ENCODE peak calls at places on chromosomes 11 and 22, in seven cellular contexts. R is fibroblast of lung, A is uterus, S is HCT116, Z is adrenal gland, E is A549, M is suprapubic skin. X is an unnamed sample.

GRCh38 chr11:113505046-113505445 is 29.8 kb upstream of the DRD2 start:
- DNase-seq in R (no peak), A (no peak), S (no peak), Z (no peak), E (no peak), M (no peak), X (peak; percentile 16)

GRCh38 chr22:50175921-50176849 is 5.7 kb downstream of the PANX2 start:
- DNase-seq in R (no peak), A (no peak), S (no peak), Z (no peak), E (no peak), M (no peak), X (no peak)

GRCh38 chr11:58503361-58503856 is 4.5 kb downstream of the OR5B21 start:
- DNase-seq in R (no peak), A (no peak), S (no peak), Z (no peak), E (no peak), M (no peak), X (no peak)

GRCh38 chr11:69430566-69430965 is 50.9 kb upstream of the LINC01488 start:
- DNase-seq in R (no peak), A (no peak), S (no peak), Z (no peak), E (no peak), M (no peak), X (no peak)

GRCh38 chr22:20653795-20654342 is 120.0 kb upstream of the SERPIND1 start:
- DNase-seq in R (no peak), A (no peak), S (no peak), Z (no peak), E (no peak), M (no peak), X (peak; percentile 37)

GRCh38 chr11:3036419-3036818 is 20.8 kb downstream of the CARS1 start:
- DNase-seq in R (no peak), A (no peak), S (no peak), Z (no peak), E (no peak), M (no peak), X (no peak)

GRCh38 chr11:116927163-116927772 is 89.8 kb upstream of the APOA1 start:
- DNase-seq in R (no peak), A (no peak), S (no peak), Z (no peak), E (no peak), M (no peak), X (no peak)

GRCh38 chr11:8070417-8071101 is 10.5 kb upstream of the TUB start:
- DNase-seq in R (peak; percentile 74), A (peak; percentile 22), S (peak; percentile 21), Z (no peak), E (peak; percentile 84), M (no peak), X (no peak)

GRCh38 chr11:123653405-123653996 is 923 bp downstream of the SCN3B start:
- DNase-seq in R (no peak), A (no peak), S (no peak), Z (no peak), E (peak; percentile 33), M (no peak), X (no peak)

GRCh38 chr11:19101803-19102520 is 15.0 kb upstream of the ZDHHC13 start:
- DNase-seq in R (no peak), A (no peak), S (no peak), Z (no peak), E (no peak), M (no peak), X (no peak)

GRCh38 chr11:46865340-46865739 is 19.3 kb upstream of the CKAP5 start:
- DNase-seq in R (peak; percentile 85), A (no peak), S (no peak), Z (no peak), E (no peak), M (no peak), X (no peak)

GRCh38 chr11:16226245-16226644 is 130.1 kb downstream of the SOX6 start:
- DNase-seq in R (peak; percentile 31), A (peak; percentile 18), S (no peak), Z (peak; percentile 22), E (peak; percentile 3), M (no peak), X (no peak)

GRCh38 chr22:20023214-20023613 is 2.3 kb downstream of the TANGO2 start:
- DNase-seq in R (no peak), A (no peak), S (no peak), Z (no peak), E (no peak), M (no peak), X (no peak)

GRCh38 chr22:42492323-42492690 is 27.3 kb downstream of the RRP7A start:
- DNase-seq in R (no peak), A (no peak), S (no peak), Z (no peak), E (no peak), M (no peak), X (no peak)

GRCh38 chr11:18699269-18699596 is 654 bp downstream of the TMEM86A start:
- DNase-seq in R (no peak), A (no peak), S (no peak), Z (no peak), E (no peak), M (no peak), X (no peak)

GRCh38 chr11:65541093-65542010 is 16.5 kb downstream of the SCYL1 start:
- DNase-seq in R (no peak), A (no peak), S (no peak), Z (no peak), E (no peak), M (no peak), X (no peak)

GRCh38 chr11:117026593-117027330 is 71.5 kb downstream of the SIK3 start:
- DNase-seq in R (peak; percentile 90), A (no peak), S (peak; percentile 19), Z (no peak), E (no peak), M (no peak), X (no peak)

GRCh38 chr11:91913407-91913806 is 311.2 kb upstream of the FAT3 start:
- DNase-seq in R (no peak), A (no peak), S (no peak), Z (no peak), E (no peak), M (no peak), X (no peak)

GRCh38 chr11:118216621-118217526 is 7.9 kb downstream of the JAML start:
- DNase-seq in R (no peak), A (no peak), S (no peak), Z (no peak), E (no peak), M (no peak), X (no peak)

GRCh38 chr11:104148696-104149095 is 15.3 kb downstream of the PDGFD start:
- DNase-seq in R (no peak), A (no peak), S (no peak), Z (no peak), E (no peak), M (no peak), X (no peak)

GRCh38 chr11:10139656-10140055 is 154.4 kb downstream of the SBF2 start:
- DNase-seq in R (peak; percentile 41), A (no peak), S (no peak), Z (no peak), E (no peak), M (no peak), X (no peak)

GRCh38 chr11:69859275-69859934 is 40.2 kb upstream of the FGF3 start:
- DNase-seq in R (no peak), A (no peak), S (no peak), Z (no peak), E (no peak), M (no peak), X (no peak)

GRCh38 chr11:3182462-3182852 is 17.3 kb upstream of the OSBPL5 start:
- DNase-seq in R (no peak), A (no peak), S (no peak), Z (no peak), E (no peak), M (no peak), X (no peak)

GRCh38 chr11:129435499-129436245 is 60.0 kb downstream of the BARX2 start:
- DNase-seq in R (no peak), A (no peak), S (no peak), Z (no peak), E (no peak), M (no peak), X (no peak)

GRCh38 chr11:2409701-2410468 is 9.3 kb downstream of the TSSC4 start:
- DNase-seq in R (no peak), A (no peak), S (no peak), Z (no peak), E (no peak), M (no peak), X (no peak)

GRCh38 chr11:128290106-128290840 is 297.1 kb downstream of the ETS1 start:
- DNase-seq in R (peak; percentile 93), A (peak; percentile 67), S (peak; percentile 46), Z (peak; percentile 57), E (peak; percentile 55), M (no peak), X (no peak)

GRCh38 chr22:40552070-40552469 is 84.4 kb downstream of the MRTFA start:
- DNase-seq in R (no peak), A (peak; percentile 24), S (no peak), Z (no peak), E (no peak), M (no peak), X (no peak)

GRCh38 chr11:124551987-124552386 is 8.5 kb upstream of the OR8B12 start:
- DNase-seq in R (peak; percentile 6), A (no peak), S (no peak), Z (no peak), E (no peak), M (no peak), X (no peak)

GRCh38 chr22:36252754-36253522 is at the start of gene APOL1:
- DNase-seq in R (peak; percentile 49), A (peak; percentile 78), S (no peak), Z (no peak), E (no peak), M (no peak), X (no peak)

GRCh38 chr11:67696998-67697397 is 22.6 kb upstream of the ALDH3B2 start:
- DNase-seq in R (no peak), A (no peak), S (no peak), Z (no peak), E (no peak), M (no peak), X (no peak)
- H3K9me3 ChIP-seq in R (no peaks in the 10 kb centered on the region), A (no peaks in the 10 kb centered on the region), S (no peaks in the 10 kb centered on the region), Z (no peaks in the 10 kb centered on the region), E (no peaks in the 10 kb centered on the region), M (no peaks in the 10 kb centered on the region), X (no peaks in the 10 kb centered on the region)

GRCh38 chr22:46131151-46131587 is 19.2 kb upstream of the PPARA start:
- DNase-seq in R (no peak), A (no peak), S (no peak), Z (no peak), E (no peak), M (no peak), X (no peak)
- TF ChIP-seq CTCF in R (peak; percentile 2), A (no peak), S (peak; percentile 86), Z (peak; percentile 14), E (peak; percentile 39), M (peak; percentile 16), X (no peak)

DNA sequence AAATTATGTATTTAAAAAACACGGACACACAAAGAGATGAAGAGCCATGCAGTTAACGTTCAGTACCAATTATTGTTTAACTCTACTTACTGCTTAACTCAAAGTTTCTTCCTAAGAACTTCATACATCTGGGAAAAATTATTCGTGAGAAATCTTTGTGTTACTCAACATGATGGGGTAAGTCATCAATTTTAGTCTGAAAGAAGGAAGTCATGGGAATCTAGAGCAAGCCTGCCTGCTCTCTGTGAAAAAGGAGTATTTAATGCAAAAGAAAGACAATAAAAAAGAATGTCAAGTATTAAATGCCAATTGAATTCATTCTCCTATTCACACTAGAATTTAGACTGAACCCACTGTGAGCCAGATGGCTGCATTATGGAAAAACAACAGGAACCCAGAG is 16.0 kb downstream of the TMEM123 start:
- DNase-seq in R (peak; percentile 61), A (no peak), S (no peak), Z (no peak), E (no peak), M (no peak), X (no peak)
- H3K9me3 ChIP-seq in R (no peaks in the 10 kb centered on the region), A (no peaks in the 10 kb centered on the region), S (peaks cover 4% of the 10 kb centered on the region), Z (no peaks in the 10 kb centered on the region), E (peaks cover 15% of the 10 kb centered on the region), M (no peaks in the 10 kb centered on the region), X (no peaks in the 10 kb centered on the region)

GRCh38 chr22:22770280-22770871 is 117.2 kb upstream of the IGLL5 start:
- DNase-seq in R (peak; percentile 27), A (no peak), S (no peak), Z (peak; percentile 54), E (peak; percentile 33), M (no peak), X (peak; percentile 69)
- TF ChIP-seq CTCF in R (peak; percentile 42), A (no peak), S (peak; percentile 94), Z (peak; percentile 56), E (peak; percentile 57), M (peak; percentile 55), X (no peak)